ENCODE peak calls at places on chromosome 16, in eight cellular contexts. One of them, this sample, is unnamed.

GRCh38 chr16:4689091-4689671 is 4.2 kb upstream of the NUDT16L1 start:
- DNase-seq in PC-3: no peak
- DNase-seq in cardiac fibroblast: no peak
- DNase-seq in transverse colon: no peak
- DNase-seq in Peyer's patch: no peak
- DNase-seq in neural progenitor cell: no peak
- DNase-seq in SK-N-SH: no peak
- DNase-seq in ascending aorta: no peak
- DNase-seq in this sample: no peak

GRCh38 chr16:660459-661183 is 7.3 kb upstream of the RHOT2 start:
- DNase-seq in PC-3: peak
- DNase-seq in cardiac fibroblast: peak
- DNase-seq in transverse colon: peak
- DNase-seq in Peyer's patch: peak
- DNase-seq in neural progenitor cell: peak
- DNase-seq in SK-N-SH: peak
- DNase-seq in ascending aorta: peak
- DNase-seq in this sample: peak

GRCh38 chr16:34802848-34803599 is 1343.6 kb downstream of the TP53TG3F start:
- DNase-seq in PC-3: no peak
- DNase-seq in cardiac fibroblast: no peak
- DNase-seq in transverse colon: no peak
- DNase-seq in Peyer's patch: no peak
- DNase-seq in neural progenitor cell: no peak
- DNase-seq in SK-N-SH: peak
- DNase-seq in ascending aorta: no peak
- DNase-seq in this sample: no peak

GRCh38 chr16:27237229-27238015 is 31.1 kb downstream of the NSMCE1 start:
- DNase-seq in PC-3: no peak
- DNase-seq in cardiac fibroblast: peak
- DNase-seq in transverse colon: no peak
- DNase-seq in Peyer's patch: peak
- DNase-seq in neural progenitor cell: peak
- DNase-seq in SK-N-SH: peak
- DNase-seq in ascending aorta: no peak
- DNase-seq in this sample: no peak

GRCh38 chr16:2471653-2472487 is 773 bp downstream of the NTN3 start:
- DNase-seq in PC-3: no peak
- DNase-seq in cardiac fibroblast: no peak
- DNase-seq in transverse colon: no peak
- DNase-seq in Peyer's patch: no peak
- DNase-seq in neural progenitor cell: peak
- DNase-seq in SK-N-SH: peak
- DNase-seq in ascending aorta: no peak
- DNase-seq in this sample: no peak

GRCh38 chr16:46896314-46896968 is 12.3 kb downstream of the GPT2 start:
- DNase-seq in PC-3: no peak
- DNase-seq in cardiac fibroblast: no peak
- DNase-seq in transverse colon: no peak
- DNase-seq in Peyer's patch: no peak
- DNase-seq in neural progenitor cell: no peak
- DNase-seq in SK-N-SH: peak
- DNase-seq in ascending aorta: no peak
- DNase-seq in this sample: no peak

GRCh38 chr16:28977703-28978641 is 3.4 kb downstream of the SPNS1 start:
- DNase-seq in PC-3: peak
- DNase-seq in cardiac fibroblast: no peak
- DNase-seq in transverse colon: no peak
- DNase-seq in Peyer's patch: no peak
- DNase-seq in neural progenitor cell: peak
- DNase-seq in SK-N-SH: no peak
- DNase-seq in ascending aorta: no peak
- DNase-seq in this sample: peak

GRCh38 chr16:88208112-88208511 is 174.6 kb upstream of the ZNF469 start:
- DNase-seq in PC-3: no peak
- DNase-seq in cardiac fibroblast: no peak
- DNase-seq in transverse colon: no peak
- DNase-seq in Peyer's patch: no peak
- DNase-seq in neural progenitor cell: no peak
- DNase-seq in SK-N-SH: no peak
- DNase-seq in ascending aorta: no peak
- DNase-seq in this sample: no peak

GRCh38 chr16:1072526-1073261 is at the start of gene SSTR5:
- DNase-seq in PC-3: no peak
- DNase-seq in cardiac fibroblast: no peak
- DNase-seq in transverse colon: no peak
- DNase-seq in Peyer's patch: no peak
- DNase-seq in neural progenitor cell: peak
- DNase-seq in SK-N-SH: no peak
- DNase-seq in ascending aorta: no peak
- DNase-seq in this sample: no peak

GRCh38 chr16:58658796-58659211 is 25.8 kb downstream of the SLC38A7 start:
- DNase-seq in PC-3: no peak
- DNase-seq in cardiac fibroblast: peak
- DNase-seq in transverse colon: no peak
- DNase-seq in Peyer's patch: no peak
- DNase-seq in neural progenitor cell: no peak
- DNase-seq in SK-N-SH: no peak
- DNase-seq in ascending aorta: no peak
- DNase-seq in this sample: no peak

GRCh38 chr16:46996391-46996790 is 22.9 kb upstream of the DNAJA2 start:
- DNase-seq in PC-3: no peak
- DNase-seq in cardiac fibroblast: peak
- DNase-seq in transverse colon: no peak
- DNase-seq in Peyer's patch: no peak
- DNase-seq in neural progenitor cell: no peak
- DNase-seq in SK-N-SH: no peak
- DNase-seq in ascending aorta: no peak
- DNase-seq in this sample: no peak

GRCh38 chr16:57277586-57277985 is 6.9 kb downstream of the PLLP start:
- DNase-seq in PC-3: peak
- DNase-seq in cardiac fibroblast: peak
- DNase-seq in transverse colon: no peak
- DNase-seq in Peyer's patch: no peak
- DNase-seq in neural progenitor cell: no peak
- DNase-seq in SK-N-SH: no peak
- DNase-seq in ascending aorta: no peak
- DNase-seq in this sample: peak

GRCh38 chr16:87538594-87538993 is 45.8 kb upstream of the ZCCHC14 start:
- DNase-seq in PC-3: no peak
- DNase-seq in cardiac fibroblast: peak
- DNase-seq in transverse colon: no peak
- DNase-seq in Peyer's patch: no peak
- DNase-seq in neural progenitor cell: no peak
- DNase-seq in SK-N-SH: no peak
- DNase-seq in ascending aorta: peak
- DNase-seq in this sample: no peak

GRCh38 chr16:50547340-50547865 is 793 bp upstream of the NKD1 start:
- DNase-seq in PC-3: peak
- DNase-seq in cardiac fibroblast: no peak
- DNase-seq in transverse colon: peak
- DNase-seq in Peyer's patch: peak
- DNase-seq in neural progenitor cell: peak
- DNase-seq in SK-N-SH: peak
- DNase-seq in ascending aorta: peak
- DNase-seq in this sample: no peak
- H3K4me3 ChIP-seq in PC-3: peak
- H3K4me3 ChIP-seq in cardiac fibroblast: peak
- H3K4me3 ChIP-seq in transverse colon: peak
- H3K4me3 ChIP-seq in Peyer's patch: peak
- H3K4me3 ChIP-seq in neural progenitor cell: peak
- H3K4me3 ChIP-seq in SK-N-SH: peak
- H3K4me3 ChIP-seq in ascending aorta: peak
- H3K4me3 ChIP-seq in this sample: peak

DNA sequence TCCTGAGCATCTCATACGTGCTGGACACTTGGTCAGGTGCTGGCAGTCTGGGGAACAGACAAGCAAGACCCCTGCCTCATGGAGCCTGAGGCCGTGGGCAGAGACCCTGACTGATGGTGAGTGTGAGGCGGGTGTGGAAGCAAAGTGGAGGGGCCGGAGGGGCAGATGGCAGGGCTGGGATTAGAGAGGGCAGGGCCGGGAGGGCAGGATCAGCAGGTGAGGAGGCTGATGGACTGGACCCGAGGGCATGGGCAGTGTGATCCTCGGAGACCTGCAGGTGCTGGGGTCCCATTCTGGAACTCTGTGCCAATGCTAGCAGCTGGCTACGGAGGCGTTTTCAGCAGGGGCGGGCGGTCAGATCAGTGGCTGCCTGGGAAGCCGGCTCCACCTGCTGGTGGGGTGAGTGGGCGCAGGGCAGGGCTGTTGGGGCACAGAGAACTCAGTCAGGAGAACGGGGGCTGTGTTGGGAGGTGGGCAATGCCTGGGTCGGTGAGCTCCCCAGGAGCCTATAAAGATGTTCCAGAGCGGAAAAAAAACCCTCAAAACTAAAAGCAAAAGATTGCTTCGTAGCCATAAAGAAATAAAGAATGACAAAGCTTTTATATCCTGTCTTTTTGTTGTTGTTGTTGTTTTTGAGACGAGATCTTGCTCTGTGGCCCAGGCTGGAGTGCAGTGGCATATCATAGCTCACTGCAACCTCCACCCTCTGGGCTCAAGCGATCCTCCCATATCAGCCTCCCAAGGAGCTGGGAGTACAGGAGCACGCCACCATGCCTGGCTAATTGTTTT is 8.9 kb upstream of the C16orf74 start:
- DNase-seq in PC-3: peak
- DNase-seq in cardiac fibroblast: peak
- DNase-seq in transverse colon: peak
- DNase-seq in Peyer's patch: peak
- DNase-seq in neural progenitor cell: no peak
- DNase-seq in SK-N-SH: no peak
- DNase-seq in ascending aorta: no peak
- DNase-seq in this sample: no peak
- TF ChIP-seq CTCF in PC-3: peak
- TF ChIP-seq CTCF in cardiac fibroblast: peak
- TF ChIP-seq CTCF in transverse colon: peak
- TF ChIP-seq CTCF in Peyer's patch: peak
- TF ChIP-seq CTCF in neural progenitor cell: peak
- TF ChIP-seq CTCF in SK-N-SH: peak
- TF ChIP-seq CTCF in ascending aorta: no peak
- TF ChIP-seq CTCF in this sample: peak

GRCh38 chr16:54929090-54930033 is 1.3 kb upstream of the IRX5 start:
- DNase-seq in PC-3: peak
- DNase-seq in cardiac fibroblast: peak
- DNase-seq in transverse colon: peak
- DNase-seq in Peyer's patch: peak
- DNase-seq in neural progenitor cell: peak
- DNase-seq in SK-N-SH: peak
- DNase-seq in ascending aorta: peak
- DNase-seq in this sample: peak
- H3K4me3 ChIP-seq in PC-3: peak
- H3K4me3 ChIP-seq in cardiac fibroblast: peak
- H3K4me3 ChIP-seq in transverse colon: peak
- H3K4me3 ChIP-seq in Peyer's patch: peak
- H3K4me3 ChIP-seq in neural progenitor cell: peak
- H3K4me3 ChIP-seq in SK-N-SH: peak
- H3K4me3 ChIP-seq in ascending aorta: peak
- H3K4me3 ChIP-seq in this sample: peak

DNA sequence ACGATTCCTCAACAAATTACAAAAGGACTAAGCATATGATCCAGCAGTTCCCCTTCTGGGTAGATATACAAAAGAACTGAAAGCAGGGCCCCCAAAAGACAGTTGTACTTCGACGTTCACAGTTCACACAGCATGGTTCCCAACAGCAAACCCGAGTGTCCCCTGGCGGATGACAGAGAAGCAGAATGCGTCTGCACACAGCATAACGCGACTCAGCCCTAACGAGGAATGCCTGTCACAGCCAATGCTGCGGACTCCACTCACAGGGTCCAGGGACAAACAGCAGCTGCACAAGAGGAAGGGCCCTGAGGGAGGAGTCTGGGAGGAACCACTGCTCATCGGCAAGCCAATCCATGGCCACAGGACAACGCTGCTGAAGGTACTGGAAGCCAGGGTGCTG is 132.9 kb downstream of the ANKRD11 start:
- DNase-seq in PC-3: no peak
- DNase-seq in cardiac fibroblast: no peak
- DNase-seq in transverse colon: no peak
- DNase-seq in Peyer's patch: no peak
- DNase-seq in neural progenitor cell: peak
- DNase-seq in SK-N-SH: peak
- DNase-seq in ascending aorta: no peak
- DNase-seq in this sample: no peak
- TF ChIP-seq CTCF in PC-3: no peak
- TF ChIP-seq CTCF in cardiac fibroblast: no peak
- TF ChIP-seq CTCF in transverse colon: no peak
- TF ChIP-seq CTCF in Peyer's patch: no peak
- TF ChIP-seq CTCF in neural progenitor cell: no peak
- TF ChIP-seq CTCF in SK-N-SH: no peak
- TF ChIP-seq CTCF in ascending aorta: no peak
- TF ChIP-seq CTCF in this sample: no peak

DNA sequence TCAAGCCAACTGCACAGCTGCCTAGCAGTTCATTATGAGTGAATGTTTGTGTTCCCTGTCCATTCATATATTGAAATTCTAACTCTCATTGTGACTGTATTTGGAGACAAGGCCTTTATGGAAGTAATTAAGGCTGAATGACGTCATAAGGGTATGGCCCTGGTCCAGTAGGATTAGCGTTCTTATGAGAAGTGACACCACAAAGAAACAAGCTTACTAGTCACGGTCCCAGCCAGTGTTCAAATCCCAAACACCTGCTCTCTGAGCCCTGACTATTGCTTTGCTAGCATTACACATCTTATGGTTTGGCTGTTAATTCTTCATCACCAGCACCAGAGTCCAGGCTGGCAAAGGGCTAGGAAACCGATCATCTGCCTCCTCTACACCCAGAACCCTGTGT is 2.2 kb downstream of the ZNF668 start:
- DNase-seq in PC-3: peak
- DNase-seq in cardiac fibroblast: peak
- DNase-seq in transverse colon: no peak
- DNase-seq in Peyer's patch: no peak
- DNase-seq in neural progenitor cell: peak
- DNase-seq in SK-N-SH: no peak
- DNase-seq in ascending aorta: no peak
- DNase-seq in this sample: peak
- H3K4me3 ChIP-seq in PC-3: peak
- H3K4me3 ChIP-seq in cardiac fibroblast: peak
- H3K4me3 ChIP-seq in transverse colon: peak
- H3K4me3 ChIP-seq in Peyer's patch: peak
- H3K4me3 ChIP-seq in neural progenitor cell: peak
- H3K4me3 ChIP-seq in SK-N-SH: peak
- H3K4me3 ChIP-seq in ascending aorta: no peak
- H3K4me3 ChIP-seq in this sample: peak

This sample was measured in bronchial epithelial cell.